ENCODE peak calls at places on chromosomes 1 and 21, in four cellular contexts. L is HepG2, N is K562, V is GM12878. G is an unnamed sample.

GRCh38 chr1:222994506-222995229 is 148.4 kb downstream of the TLR5 start:
- DNase-seq in L (no peak), N (no peak), V (no peak), G (no peak)

GRCh38 chr1:190711069-190711468 is 233.4 kb upstream of the BRINP3 start:
- DNase-seq in L (no peak), N (no peak), V (no peak), G (no peak)

GRCh38 chr1:214076341-214077035 is 88.7 kb downstream of the PROX1 start:
- DNase-seq in L (no peak), N (no peak), V (no peak), G (no peak)

GRCh38 chr1:207817166-207817565 is 65.3 kb downstream of the CD46 start:
- DNase-seq in L (no peak), N (no peak), V (no peak), G (no peak)

GRCh38 chr1:45884700-45885099 is 81.3 kb downstream of the MAST2 start:
- DNase-seq in L (peak; percentile 62), N (peak; percentile 25), V (no peak), G (no peak)

GRCh38 chr1:201769966-201770365 is 59.0 kb upstream of the IPO9 start:
- DNase-seq in L (no peak), N (no peak), V (no peak), G (no peak)

GRCh38 chr1:226873771-226874578 is 3.6 kb downstream of the PSEN2 start:
- DNase-seq in L (no peak), N (no peak), V (no peak), G (no peak)

GRCh38 chr1:19449454-19450228 is 35.7 kb downstream of the CAPZB start:
- DNase-seq in L (no peak), N (no peak), V (no peak), G (no peak)

GRCh38 chr1:19315378-19316206 is 3.5 kb downstream of the SLC66A1 start:
- DNase-seq in L (no peak), N (peak; percentile 69), V (peak; percentile 56), G (no peak)

GRCh38 chr1:36084502-36085115 is 715 bp downstream of the TEKT2 start:
- DNase-seq in L (no peak), N (no peak), V (no peak), G (no peak)

GRCh38 chr1:220594356-220594755 is 66.4 kb downstream of the MARK1 start:
- DNase-seq in L (no peak), N (no peak), V (no peak), G (no peak)

GRCh38 chr1:29453502-29454240 is 217.3 kb downstream of the PTPRU start:
- DNase-seq in L (peak; percentile 70), N (peak; percentile 88), V (no peak), G (peak; percentile 88)

GRCh38 chr1:200316148-200316803 is 93.6 kb downstream of the ZNF281 start:
- DNase-seq in L (no peak), N (no peak), V (no peak), G (peak; percentile 41)

GRCh38 chr1:200311256-200311655 is 98.6 kb downstream of the ZNF281 start:
- DNase-seq in L (no peak), N (no peak), V (no peak), G (no peak)

GRCh38 chr1:200319143-200319542 is 90.7 kb downstream of the ZNF281 start:
- DNase-seq in L (no peak), N (no peak), V (no peak), G (no peak)

GRCh38 chr1:200314085-200314750 is 95.6 kb downstream of the ZNF281 start:
- DNase-seq in L (peak; percentile 91), N (no peak), V (no peak), G (no peak)

GRCh38 chr1:200317236-200317635 is 92.6 kb downstream of the ZNF281 start:
- DNase-seq in L (no peak), N (no peak), V (no peak), G (no peak)
- TF ChIP-seq BHLHE40 in L (no peak), N (no peak), V (no peak), G (no peak)

GRCh38 chr21:44292812-44293195 is 7.0 kb upstream of the PFKL start:
- DNase-seq in L (no peak), N (no peak), V (no peak), G (no peak)

GRCh38 chr21:44291936-44292811 is 6.5 kb downstream of the AIRE start:
- DNase-seq in L (no peak), N (peak; percentile 83), V (no peak), G (peak; percentile 59)

GRCh38 chr21:44294391-44295162 is 5.3 kb upstream of the PFKL start:
- DNase-seq in L (no peak), N (no peak), V (no peak), G (no peak)

GRCh38 chr21:44295163-44295601 is 4.7 kb upstream of the PFKL start:
- DNase-seq in L (no peak), N (no peak), V (no peak), G (no peak)

GRCh38 chr21:44293551-44294231 is 6.2 kb upstream of the PFKL start:
- DNase-seq in L (no peak), N (no peak), V (no peak), G (no peak)
- TF ChIP-seq SP1 in L (no peak), N (no peak), V (no peak), G (no peak)

DNA sequence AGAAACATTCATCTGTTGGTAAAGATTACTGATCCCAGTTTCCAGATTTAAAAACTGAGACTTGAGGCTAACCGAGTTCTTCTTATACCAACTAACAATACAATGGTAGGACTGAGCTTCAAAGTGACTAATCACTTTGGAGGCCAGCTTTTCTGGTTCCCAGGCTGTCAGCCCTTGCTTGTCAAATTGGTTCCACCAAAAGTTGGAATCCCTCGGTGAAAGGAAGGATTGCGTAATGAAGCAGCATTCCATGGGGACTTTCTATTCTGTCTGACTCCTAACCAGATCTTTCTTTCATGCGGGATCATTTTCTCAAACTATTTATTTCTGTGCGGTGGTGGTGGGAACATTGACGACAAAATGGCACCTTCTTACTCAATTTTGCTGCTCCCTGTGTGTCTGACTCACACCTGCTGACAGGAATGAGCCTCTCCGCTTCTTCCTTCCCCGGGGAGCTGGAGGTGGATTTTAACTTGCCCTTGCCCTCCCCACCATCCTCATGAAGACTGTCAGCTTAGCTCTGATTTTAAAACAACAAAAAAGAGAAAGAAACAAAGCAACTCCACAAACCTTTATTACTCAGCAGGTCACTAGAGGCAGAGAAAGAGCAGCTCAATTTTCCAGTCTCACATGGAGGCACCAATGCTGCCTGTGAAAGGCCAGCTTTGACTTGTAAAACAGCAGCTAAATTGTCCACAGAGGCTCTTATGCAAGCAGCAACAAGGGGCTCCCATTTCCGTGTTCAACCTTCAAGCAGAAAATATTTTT is 32.9 kb upstream of the RASAL2 start:
- DNase-seq in L (peak; percentile 43), N (no peak), V (no peak), G (no peak)
- TF ChIP-seq BHLHE40 in L (no peak), N (no peak), V (no peak), G (no peak)

DNA sequence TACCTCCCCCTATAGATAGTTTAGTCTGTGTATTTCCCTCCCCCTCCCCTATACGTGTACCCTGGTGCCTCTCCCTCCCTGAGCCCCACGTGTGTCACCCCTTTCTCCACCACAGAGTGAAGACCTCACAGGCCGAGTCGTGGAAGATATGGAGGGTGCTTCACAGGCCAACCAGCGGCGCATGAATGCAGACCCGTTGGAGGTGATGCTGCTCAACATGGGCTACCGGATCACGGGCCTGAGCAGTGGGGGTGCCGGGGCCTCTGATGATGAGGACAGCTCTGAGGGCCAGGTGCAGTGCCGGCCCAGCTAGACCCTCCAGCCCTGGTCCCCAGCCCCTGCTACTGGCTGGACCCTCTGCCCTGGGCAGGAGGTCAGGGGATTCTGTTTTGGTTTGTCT is 15.9 kb upstream of the TMEM222 start:
- DNase-seq in L (no peak), N (no peak), V (no peak), G (no peak)
- TF ChIP-seq SP1 in L (no peak), N (no peak), V (no peak), G (no peak)

DNA sequence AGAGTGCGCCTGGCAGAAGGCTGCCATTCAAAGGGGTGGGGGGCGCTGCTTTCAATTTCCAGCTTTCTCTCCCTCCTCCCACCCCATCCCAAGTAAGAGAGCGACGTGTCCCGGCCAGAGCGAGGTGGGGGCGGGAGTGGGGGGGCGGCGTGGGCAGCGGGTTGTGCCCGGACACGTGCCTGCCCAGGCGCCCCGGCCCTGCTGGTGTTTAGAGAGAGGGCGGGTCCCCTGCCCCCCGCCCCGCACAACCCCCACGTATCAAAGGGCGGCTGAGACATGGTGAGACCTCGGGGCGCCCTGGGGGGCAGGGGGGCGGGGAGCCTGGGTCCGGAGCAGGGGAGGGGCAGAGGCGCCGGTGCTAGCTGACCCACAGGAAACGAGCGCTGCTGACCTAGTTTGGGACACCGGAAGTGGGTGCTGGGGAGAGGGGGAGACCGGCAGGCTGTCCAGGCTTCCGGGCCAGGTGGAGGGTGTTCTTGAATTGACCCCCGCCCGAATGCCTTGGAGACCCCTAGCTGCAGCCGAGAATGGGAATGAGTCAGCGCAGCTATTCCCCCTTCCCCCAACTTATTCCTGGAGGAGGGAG is 1.3 kb downstream of the ZBTB7B start:
- DNase-seq in L (peak; percentile 70), N (peak; percentile 75), V (no peak), G (no peak)
- TF ChIP-seq BHLHE40 in L (peak; percentile 49), N (peak; percentile 51), V (peak; percentile 86), G (no peak)

GRCh38 chr1:40438391-40439015 is 11.8 kb upstream of the ZFP69B start:
- DNase-seq in L (peak; percentile 37), N (peak; percentile 67), V (no peak), G (peak; percentile 57)
- TF ChIP-seq SP1 in L (no peak), N (no peak), V (no peak), G (no peak)

GRCh38 chr21:20997633-20998455 is at the start of gene NCAM2:
- DNase-seq in L (peak; percentile 9), N (peak; percentile 72), V (no peak), G (peak; percentile 70)
- TF ChIP-seq BHLHE40 in L (no peak), N (no peak), V (no peak), G (no peak)

DNA sequence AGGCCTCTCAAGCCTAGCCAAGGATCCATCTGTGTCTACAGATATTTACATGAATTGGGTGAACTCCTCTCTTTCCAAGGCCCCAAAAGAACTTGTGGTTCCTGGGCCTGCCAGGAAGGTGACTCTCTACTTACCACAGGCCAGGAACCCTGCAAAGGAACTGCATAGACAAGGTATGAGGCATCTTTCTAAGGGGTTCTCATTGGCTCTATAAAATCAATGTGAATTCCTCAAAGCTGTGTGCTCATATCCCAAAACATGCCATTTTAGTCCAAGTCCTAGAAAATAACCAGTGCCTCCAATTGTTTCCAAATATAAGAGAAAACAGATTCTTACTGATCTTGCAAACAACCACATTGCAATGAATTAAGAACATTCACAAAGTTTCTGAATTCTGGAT is 39.9 kb upstream of the RGL1 start:
- DNase-seq in L (no peak), N (no peak), V (no peak), G (no peak)
- TF ChIP-seq SP1 in L (no peak), N (no peak), V (no peak), G (no peak)